ENCODE peak calls at places on chromosomes 1 and 21, in four cellular contexts. H is colonic mucosa, N is fibroblast of lung, C is tibial artery. E is an unnamed sample.

GRCh38 chr1:1985375-1986050 is 18.1 kb downstream of the CFAP74 start:
- DNase-seq in H (no peak), N (no peak), C (no peak), E (no peak)

GRCh38 chr1:19414490-19414889 is 70.8 kb downstream of the CAPZB start:
- DNase-seq in H (no peak), N (peak), C (peak), E (no peak)

GRCh38 chr21:33909756-33910155 is 5.8 kb downstream of the ATP5PO start:
- DNase-seq in H (no peak), C (no peak), N (no peak), E (no peak)

GRCh38 chr1:174519845-174520244 is 72.1 kb downstream of the GPR52 start:
- DNase-seq in C (no peak), H (no peak), N (no peak), E (no peak)

GRCh38 chr1:171191992-171192391 is 6.9 kb downstream of the FMO2 start:
- DNase-seq in N (peak), C (no peak), H (no peak), E (no peak)

GRCh38 chr1:218383051-218383450 is 37.9 kb downstream of the TGFB2 start:
- DNase-seq in N (no peak), H (no peak), C (no peak), E (no peak)

GRCh38 chr1:117014209-117014608 is 12.6 kb downstream of the CD101 start:
- DNase-seq in C (no peak), H (no peak), N (no peak), E (no peak)

GRCh38 chr1:190679032-190679431 is 201.4 kb upstream of the BRINP3 start:
- DNase-seq in C (no peak), H (no peak), N (peak), E (no peak)

GRCh38 chr1:154784924-154785531 is 85.1 kb downstream of the KCNN3 start:
- DNase-seq in H (no peak), C (no peak), N (no peak), E (no peak)

GRCh38 chr1:170630977-170631376 is 33.0 kb upstream of the PRRX1 start:
- DNase-seq in H (no peak), C (no peak), N (no peak), E (no peak)

GRCh38 chr1:16156848-16157495 is 1.1 kb upstream of the EPHA2 start:
- DNase-seq in N (no peak), C (no peak), H (no peak), E (no peak)

GRCh38 chr1:153612755-153613331 is at the start of gene S100A16:
- DNase-seq in H (peak), N (peak), C (peak), E (no peak)

GRCh38 chr1:43858324-43858723 is 75.3 kb upstream of the ARTN start:
- DNase-seq in N (peak), C (peak), H (no peak), E (no peak)

GRCh38 chr1:8389962-8390535 is 72.1 kb downstream of the SLC45A1 start:
- DNase-seq in C (no peak), H (no peak), N (no peak), E (no peak)

GRCh38 chr1:63877816-63878215 is 104.0 kb downstream of the ROR1 start:
- DNase-seq in H (no peak), C (no peak), N (peak), E (no peak)

GRCh38 chr1:100719490-100719889 is at the start of gene VCAM1:
- DNase-seq in N (no peak), C (no peak), H (no peak), E (no peak)

GRCh38 chr21:37531402-37532042 is 164.9 kb downstream of the DYRK1A start:
- DNase-seq in N (no peak), C (no peak), H (no peak), E (no peak)

GRCh38 chr1:97038410-97038809 is 316.8 kb downstream of the PTBP2 start:
- DNase-seq in C (no peak), H (no peak), N (no peak), E (no peak)

GRCh38 chr21:45640001-45640887 is 3.3 kb upstream of the PCBP3 start:
- DNase-seq in N (no peak), H (no peak), C (no peak), E (no peak)

GRCh38 chr1:32893198-32894018 is 7.1 kb downstream of the HPCA start:
- DNase-seq in H (peak), N (no peak), C (no peak), E (no peak)

GRCh38 chr1:201904579-201904978 is 15.9 kb downstream of the SHISA4 start:
- DNase-seq in H (no peak), C (peak), N (peak), E (no peak)

GRCh38 chr1:175191654-175192053 is 922 bp downstream of the KIAA0040 start:
- DNase-seq in N (no peak), C (no peak), H (peak), E (no peak)

GRCh38 chr1:168751195-168751650 is 22.2 kb upstream of the DPT start:
- DNase-seq in N (no peak), C (no peak), H (no peak), E (no peak)

GRCh38 chr21:44985441-44986401 is 45.9 kb downstream of the SLX9 start:
- DNase-seq in H (no peak), N (no peak), C (peak), E (no peak)

GRCh38 chr1:62367005-62367547 is 47.8 kb upstream of the KANK4 start:
- DNase-seq in H (no peak), N (peak), C (no peak), E (no peak)

GRCh38 chr1:184051485-184052193 is at the start of gene TSEN15:
- DNase-seq in C (peak), H (peak), N (peak), E (no peak)

GRCh38 chr21:31473685-31474345 is 129.8 kb upstream of the TIAM1 start:
- DNase-seq in C (no peak), H (no peak), N (no peak), E (no peak)

GRCh38 chr1:24442764-24443163 is 27.2 kb downstream of the NIPAL3 start:
- DNase-seq in C (no peak), H (no peak), N (peak), E (no peak)
- H3K27ac ChIP-seq in C (no peak), H (no peak), N (no peak), E (no peak)

DNA sequence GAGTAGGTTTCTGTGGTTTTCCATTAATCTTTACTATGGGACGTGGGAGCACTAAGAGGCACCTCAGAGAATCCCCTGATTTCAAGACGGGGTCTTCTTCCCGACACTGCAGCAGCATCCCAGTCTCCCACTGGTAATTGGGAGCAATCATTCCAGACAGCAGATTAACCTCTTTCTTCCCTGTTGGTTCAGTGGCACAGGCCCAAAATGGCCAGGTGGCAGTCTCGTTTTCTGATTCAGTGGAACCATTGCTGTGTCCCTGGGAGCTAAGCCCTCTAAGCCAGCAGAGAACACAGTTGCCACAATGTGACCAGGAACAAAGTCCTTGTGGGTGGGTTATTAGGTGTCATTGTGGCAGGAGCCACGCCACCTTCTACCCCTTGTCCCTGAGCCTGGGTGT is 342.1 kb downstream of the MATN1 start:
- DNase-seq in C (no peak), N (no peak), H (no peak), E (no peak)
- H3K4me3 ChIP-seq in C (no peak), N (no peak), H (no peak), E (no peak)

DNA sequence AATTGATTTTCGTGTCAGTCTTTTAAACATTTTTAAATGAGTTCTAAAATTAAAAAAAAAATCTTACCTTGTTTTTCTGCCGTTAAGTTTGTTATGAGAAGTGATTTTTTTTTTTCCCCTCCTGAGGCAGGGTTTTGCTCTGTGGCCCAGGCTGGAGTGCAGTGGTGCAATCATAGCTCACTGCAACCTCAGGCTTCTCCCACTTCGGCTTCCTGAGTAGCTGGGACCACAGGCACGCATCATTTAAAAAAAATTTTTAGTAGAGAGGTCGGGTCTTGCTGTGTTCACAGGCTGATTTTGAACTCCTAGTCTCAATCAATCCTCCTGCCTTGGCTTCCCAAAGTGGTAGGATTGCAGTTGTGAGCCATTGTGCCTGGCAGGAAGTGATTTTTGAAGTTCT is 41.1 kb downstream of the MTR start:
- DNase-seq in N (no peak), H (no peak), C (no peak), E (no peak)
- H3K27ac ChIP-seq in N (no peak), H (no peak), C (no peak), E (no peak)

DNA sequence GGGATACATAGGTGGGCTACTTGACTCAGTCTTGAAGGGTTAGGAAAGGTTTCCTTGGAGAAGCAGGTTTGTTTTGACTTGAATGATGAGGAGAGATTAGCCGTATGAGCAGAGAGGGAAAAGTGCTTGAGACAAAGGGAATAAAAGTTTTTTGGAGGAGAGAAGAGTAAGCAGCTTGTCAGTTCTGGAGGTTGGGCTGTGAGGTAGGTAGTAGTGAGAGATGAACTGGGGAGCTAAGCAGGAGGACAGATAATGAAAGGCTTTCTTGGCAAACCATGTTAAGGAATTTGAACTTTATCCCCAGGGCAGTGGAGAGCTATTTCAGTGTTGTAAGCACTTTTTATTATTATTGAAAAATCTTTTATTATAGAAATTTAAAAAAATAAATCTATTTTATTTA is 3.6 kb downstream of the OSBPL9 start:
- DNase-seq in C (no peak), H (no peak), N (no peak), E (no peak)
- H3K4me3 ChIP-seq in C (no peak), H (no peak), N (no peak), E (no peak)